ENCODE peak calls at places on chromosome 14, in eight cellular contexts. S is effector memory CD4-positive, alpha-beta T cell; L is endothelial cell of umbilical vein; Q is CD8-positive, alpha-beta T cell; M is mucosa of descending colon; N is A549; X is right lobe of liver; R is tibial nerve. H is an unnamed sample.
A peak's percentile ranks its signal among the peaks of the same experiment; 100 is the strongest.

GRCh38 chr14:31190717-31191263 is 16.8 kb downstream of the HECTD1 start:
- DNase-seq in S (no peak), L (no peak), Q (no peak), M (no peak), N (no peak), X (no peak), R (no peak), H (no peak)

GRCh38 chr14:70882771-70883492 is 24.3 kb upstream of the PCNX1 start:
- DNase-seq in S (no peak), L (peak; percentile 70), Q (no peak), M (no peak), N (no peak), X (no peak), R (no peak), H (no peak)

GRCh38 chr14:67557118-67557517 is 24.0 kb downstream of the PLEKHH1 start:
- DNase-seq in S (no peak), L (no peak), Q (no peak), M (no peak), N (no peak), X (no peak), R (no peak), H (no peak)

GRCh38 chr14:74552623-74553022 is 59.1 kb downstream of the ISCA2 start:
- DNase-seq in S (no peak), L (peak; percentile 63), Q (no peak), M (peak; percentile 62), N (no peak), X (peak; percentile 57), R (no peak), H (no peak)

GRCh38 chr14:37594916-37595808 is at the start of the genes FOXA1 and TTC6:
- DNase-seq in S (no peak), L (no peak), Q (no peak), M (peak; percentile 85), N (peak; percentile 53), X (peak; percentile 88), R (no peak), H (peak; percentile 82)

GRCh38 chr14:92340938-92341337 is 18.0 kb downstream of the SLC24A4 start:
- DNase-seq in S (no peak), L (no peak), Q (no peak), M (no peak), N (no peak), X (no peak), R (no peak), H (no peak)

GRCh38 chr14:46250113-46250703 is 401.4 kb downstream of the RPL10L start:
- DNase-seq in S (no peak), L (peak; percentile 52), Q (no peak), M (no peak), N (peak; percentile 0), X (no peak), R (no peak), H (no peak)

GRCh38 chr14:104353921-104354701 is 215.7 kb downstream of the KIF26A start:
- DNase-seq in S (no peak), L (peak; percentile 69), Q (no peak), M (peak; percentile 16), N (no peak), X (peak; percentile 46), R (no peak), H (peak; percentile 15)

GRCh38 chr14:105491366-105492006 is 440 bp downstream of the TEDC1 start:
- DNase-seq in S (peak; percentile 83), L (peak; percentile 65), Q (peak; percentile 74), M (peak; percentile 92), N (peak; percentile 78), X (peak; percentile 86), R (no peak), H (peak; percentile 57)

DNA sequence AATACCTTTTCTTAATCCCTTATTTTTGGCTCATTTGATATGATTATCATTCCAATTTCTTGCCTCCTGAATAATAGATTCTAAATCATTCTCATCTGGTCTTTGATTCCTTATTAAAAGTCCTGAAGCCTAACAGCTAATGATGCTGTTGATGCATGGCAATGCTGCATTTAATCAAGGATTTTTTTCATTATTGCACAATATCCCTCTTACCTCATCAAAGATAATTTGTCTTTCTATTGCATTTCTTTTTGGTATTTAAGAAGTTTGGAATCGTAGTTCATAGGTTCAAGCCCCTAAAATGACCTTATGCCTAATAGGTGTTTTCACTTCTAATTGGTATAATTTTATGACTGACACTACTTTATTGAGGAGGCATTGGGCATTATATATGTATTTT is 648.2 kb upstream of the STXBP6 start:
- DNase-seq in S (no peak), L (no peak), Q (no peak), M (no peak), N (no peak), X (no peak), R (no peak), H (no peak)
- H3K4me1 ChIP-seq in S (no peaks in the 10 kb centered on the region), L (no peaks in the 10 kb centered on the region), Q (no peaks in the 10 kb centered on the region), M (no peaks in the 10 kb centered on the region), N (no peaks in the 10 kb centered on the region), X (no peaks in the 10 kb centered on the region), R (no peaks in the 10 kb centered on the region), H (no peaks in the 10 kb centered on the region)

GRCh38 chr14:100679170-100679569 is 47.5 kb upstream of the DLK1 start:
- DNase-seq in S (no peak), L (no peak), Q (no peak), M (no peak), N (no peak), X (no peak), R (no peak), H (no peak)
- H3K4me1 ChIP-seq in S (no peaks in the 10 kb centered on the region), L (peaks cover 8% of the 10 kb centered on the region), Q (no peaks in the 10 kb centered on the region), M (peaks cover 25% of the 10 kb centered on the region), N (peaks cover 7% of the 10 kb centered on the region), X (no peaks in the 10 kb centered on the region), R (peaks cover 54% of the 10 kb centered on the region), H (no peaks in the 10 kb centered on the region)

GRCh38 chr14:95146079-95146771 is 11.1 kb downstream of the DICER1 start:
- DNase-seq in S (no peak), L (no peak), Q (no peak), M (peak; percentile 73), N (no peak), X (no peak), R (no peak), H (peak; percentile 35)
- H3K4me1 ChIP-seq in S (no peaks in the 10 kb centered on the region), L (no peaks in the 10 kb centered on the region), Q (peaks cover 37% of the 10 kb centered on the region), M (peaks cover 28% of the 10 kb centered on the region), N (peaks cover 20% of the 10 kb centered on the region), X (peaks cover 26% of the 10 kb centered on the region), R (peaks cover 79% of the 10 kb centered on the region), H (peaks cover 10% of the 10 kb centered on the region)

GRCh38 chr14:86604546-86604945 is 1074.6 kb downstream of the FLRT2 start:
- DNase-seq in S (no peak), L (no peak), Q (no peak), M (no peak), N (no peak), X (no peak), R (no peak), H (no peak)

GRCh38 chr14:86601813-86602212 is 1071.9 kb downstream of the FLRT2 start:
- DNase-seq in S (no peak), L (no peak), Q (no peak), M (no peak), N (no peak), X (no peak), R (no peak), H (no peak)

GRCh38 chr14:86597279-86597678 is 1067.3 kb downstream of the FLRT2 start:
- DNase-seq in S (no peak), L (no peak), Q (no peak), M (no peak), N (no peak), X (no peak), R (no peak), H (no peak)

DNA sequence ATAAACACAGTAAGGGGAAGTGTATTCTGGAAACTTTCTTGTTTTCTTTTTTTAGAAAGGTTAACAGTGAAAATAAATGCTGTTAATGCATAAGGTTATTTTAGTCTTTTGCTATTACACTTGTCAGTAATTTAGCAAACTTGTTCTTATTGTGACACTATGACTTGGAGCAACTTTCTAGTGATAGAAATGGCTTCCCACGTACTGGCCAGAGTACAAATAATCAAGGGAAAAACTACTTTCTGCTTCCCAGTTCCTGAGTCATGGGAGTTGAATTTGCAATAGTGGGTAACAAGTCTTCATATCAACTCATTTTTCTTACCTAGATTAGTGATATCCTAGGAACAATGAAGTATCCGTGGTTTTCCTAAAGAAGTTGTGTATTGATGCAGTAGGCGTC is 1072.3 kb downstream of the FLRT2 start:
- DNase-seq in S (no peak), L (no peak), Q (no peak), M (no peak), N (no peak), X (no peak), R (no peak), H (no peak)
- H3K4me1 ChIP-seq in S (no peaks in the 10 kb centered on the region), L (no peaks in the 10 kb centered on the region), Q (no peaks in the 10 kb centered on the region), M (no peaks in the 10 kb centered on the region), N (no peaks in the 10 kb centered on the region), X (no peaks in the 10 kb centered on the region), R (no peaks in the 10 kb centered on the region), H (no peaks in the 10 kb centered on the region)

GRCh38 chr14:68939424-68939892 is 39.6 kb downstream of the ACTN1 start:
- DNase-seq in S (no peak), L (no peak), Q (no peak), M (no peak), N (no peak), X (no peak), R (no peak), H (no peak)

GRCh38 chr14:68936980-68937379 is 42.1 kb downstream of the ACTN1 start:
- DNase-seq in S (no peak), L (no peak), Q (no peak), M (no peak), N (no peak), X (no peak), R (no peak), H (no peak)

GRCh38 chr14:68937790-68938514 is 41.1 kb downstream of the ACTN1 start:
- DNase-seq in S (no peak), L (peak; percentile 72), Q (no peak), M (peak; percentile 83), N (no peak), X (peak; percentile 96), R (peak; percentile 31), H (peak; percentile 86)

GRCh38 chr14:68939893-68940613 is 39.0 kb downstream of the ACTN1 start:
- DNase-seq in S (no peak), L (peak; percentile 98), Q (no peak), M (peak; percentile 71), N (peak; percentile 82), X (peak; percentile 78), R (peak; percentile 30), H (no peak)

DNA sequence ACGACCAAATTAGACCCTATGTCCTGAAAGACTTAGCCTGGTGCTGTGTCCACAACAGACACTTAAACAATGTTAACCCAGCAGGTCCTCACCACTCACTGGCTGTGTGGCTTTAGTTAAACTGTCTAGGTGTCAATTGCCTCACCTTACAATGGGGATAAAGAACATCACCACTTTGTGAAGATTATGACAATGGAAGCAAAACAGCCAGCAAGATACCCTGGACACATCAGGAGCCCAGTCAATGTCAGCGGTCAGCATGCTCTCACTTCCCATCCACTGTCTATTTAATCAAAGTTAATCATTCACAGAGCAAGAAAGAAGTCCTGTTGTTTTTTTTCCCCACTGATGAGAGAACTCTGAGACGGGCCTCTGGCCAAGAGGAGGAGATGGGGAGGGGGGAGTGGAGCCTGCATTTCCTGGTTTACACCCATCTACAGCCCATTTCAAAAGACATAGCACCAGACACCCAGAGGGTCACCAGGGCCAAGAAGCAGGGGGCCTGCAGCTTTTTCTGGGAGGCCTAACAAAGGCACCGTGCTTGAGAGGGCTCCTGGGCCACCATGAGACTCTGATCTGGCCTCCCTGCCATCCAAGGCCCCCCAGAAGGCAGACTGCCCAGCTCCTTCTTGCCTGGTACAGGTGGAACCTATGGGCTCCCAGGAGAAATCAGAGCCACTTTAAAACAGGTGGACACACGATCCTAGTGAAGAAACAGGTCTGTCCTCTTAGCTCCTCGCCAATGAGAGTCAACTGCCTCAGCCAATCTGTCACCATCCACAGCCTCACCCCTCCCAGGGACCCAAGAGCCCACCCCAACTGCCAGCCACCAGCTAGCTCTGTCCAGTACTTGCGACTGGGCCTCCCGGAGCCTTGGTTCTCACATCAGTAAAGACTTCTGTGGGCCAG is 40.3 kb downstream of the ACTN1 start:
- DNase-seq in S (no peak), L (peak; percentile 78), Q (no peak), M (peak; percentile 76), N (peak; percentile 64), X (peak; percentile 91), R (no peak), H (peak; percentile 81)
- H3K4me1 ChIP-seq in S (no peaks in the 10 kb centered on the region), L (peaks cover 61% of the 10 kb centered on the region), Q (peaks cover 96% of the 10 kb centered on the region), M (peaks cover 50% of the 10 kb centered on the region), N (peaks cover 95% of the 10 kb centered on the region), X (peaks cover 55% of the 10 kb centered on the region), R (peaks cover 82% of the 10 kb centered on the region), H (peaks cover 68% of the 10 kb centered on the region)